ENCODE peak calls at places on chromosomes 11 and 22, in six cellular contexts. One of them, this sample, is unnamed.

GRCh38 chr11:128512478-128513127 is 74.8 kb downstream of the ETS1 start:
- DNase-seq in lower lobe of right lung: no peak
- DNase-seq in activated naive CD4-positive, alpha-beta T cell: no peak
- DNase-seq in aorta: no peak
- DNase-seq in GM18507: no peak
- DNase-seq in GM04504: no peak
- DNase-seq in this sample: no peak

GRCh38 chr11:129435499-129436245 is 60.0 kb downstream of the BARX2 start:
- DNase-seq in lower lobe of right lung: no peak
- DNase-seq in activated naive CD4-positive, alpha-beta T cell: no peak
- DNase-seq in aorta: no peak
- DNase-seq in GM18507: no peak
- DNase-seq in GM04504: no peak
- DNase-seq in this sample: no peak

GRCh38 chr11:16011396-16011795 is 344.9 kb downstream of the SOX6 start:
- DNase-seq in lower lobe of right lung: no peak
- DNase-seq in activated naive CD4-positive, alpha-beta T cell: no peak
- DNase-seq in aorta: no peak
- DNase-seq in GM18507: no peak
- DNase-seq in GM04504: no peak
- DNase-seq in this sample: no peak

GRCh38 chr11:111939836-111940604 is 2.9 kb downstream of the DIXDC1 start:
- DNase-seq in lower lobe of right lung: no peak
- DNase-seq in activated naive CD4-positive, alpha-beta T cell: no peak
- DNase-seq in aorta: no peak
- DNase-seq in GM18507: no peak
- DNase-seq in GM04504: peak
- DNase-seq in this sample: no peak

GRCh38 chr11:11416917-11417316 is 63.9 kb upstream of the CSNK2A3 start:
- DNase-seq in lower lobe of right lung: no peak
- DNase-seq in activated naive CD4-positive, alpha-beta T cell: no peak
- DNase-seq in aorta: no peak
- DNase-seq in GM18507: no peak
- DNase-seq in GM04504: no peak
- DNase-seq in this sample: no peak

GRCh38 chr11:128552783-128553661 is 34.3 kb downstream of the ETS1 start:
- DNase-seq in lower lobe of right lung: no peak
- DNase-seq in activated naive CD4-positive, alpha-beta T cell: no peak
- DNase-seq in aorta: no peak
- DNase-seq in GM18507: peak
- DNase-seq in GM04504: no peak
- DNase-seq in this sample: no peak

GRCh38 chr22:30210235-30210831 is 36.2 kb downstream of the LIF start:
- DNase-seq in lower lobe of right lung: no peak
- DNase-seq in activated naive CD4-positive, alpha-beta T cell: no peak
- DNase-seq in aorta: no peak
- DNase-seq in GM18507: no peak
- DNase-seq in GM04504: no peak
- DNase-seq in this sample: no peak

GRCh38 chr22:42649261-42650056 is at the start of gene CYB5R3:
- DNase-seq in lower lobe of right lung: peak
- DNase-seq in activated naive CD4-positive, alpha-beta T cell: peak
- DNase-seq in aorta: peak
- DNase-seq in GM18507: peak
- DNase-seq in GM04504: peak
- DNase-seq in this sample: peak

GRCh38 chr11:10305262-10305963 is 540 bp downstream of the ADM start:
- DNase-seq in lower lobe of right lung: peak
- DNase-seq in activated naive CD4-positive, alpha-beta T cell: no peak
- DNase-seq in aorta: peak
- DNase-seq in GM18507: no peak
- DNase-seq in GM04504: no peak
- DNase-seq in this sample: no peak

GRCh38 chr22:35231585-35232084 is 25.7 kb upstream of the HMGXB4 start:
- DNase-seq in lower lobe of right lung: peak
- DNase-seq in activated naive CD4-positive, alpha-beta T cell: peak
- DNase-seq in aorta: peak
- DNase-seq in GM18507: peak
- DNase-seq in GM04504: peak
- DNase-seq in this sample: peak

GRCh38 chr11:1228183-1228821 is 5.4 kb downstream of the MUC5B start:
- DNase-seq in lower lobe of right lung: peak
- DNase-seq in activated naive CD4-positive, alpha-beta T cell: no peak
- DNase-seq in aorta: peak
- DNase-seq in GM18507: no peak
- DNase-seq in GM04504: no peak
- DNase-seq in this sample: no peak

GRCh38 chr22:44869196-44869595 is 116.8 kb downstream of the ARHGAP8 start:
- DNase-seq in lower lobe of right lung: no peak
- DNase-seq in activated naive CD4-positive, alpha-beta T cell: no peak
- DNase-seq in aorta: no peak
- DNase-seq in GM18507: no peak
- DNase-seq in GM04504: no peak
- DNase-seq in this sample: no peak

GRCh38 chr11:134139873-134140331 is 71.0 kb downstream of the JAM3 start:
- DNase-seq in lower lobe of right lung: no peak
- DNase-seq in activated naive CD4-positive, alpha-beta T cell: no peak
- DNase-seq in aorta: no peak
- DNase-seq in GM18507: peak
- DNase-seq in GM04504: peak
- DNase-seq in this sample: no peak